ENCODE peak calls at places on chromosomes 1 and 21, in five cellular contexts. E is CD4-positive, alpha-beta T cell; A is caudate nucleus; K is SK-N-SH; M is kidney glomerular epithelial cell. U is an unnamed sample.

GRCh38 chr1:31441970-31442647 is 29.1 kb downstream of the SERINC2 start:
- DNase-seq in M (no peak), K (no peak), E (no peak), A (no peak), U (no peak)

GRCh38 chr1:83734411-83734810 is 264.5 kb downstream of the TTLL7 start:
- DNase-seq in M (no peak), K (no peak), E (no peak), A (no peak), U (no peak)

GRCh38 chr21:22575165-22575584 is 1577.0 kb downstream of the NCAM2 start:
- DNase-seq in K (peak; percentile 71), M (no peak), A (no peak), E (no peak), U (no peak)

GRCh38 chr1:40610156-40610555 is 55.3 kb downstream of the RIMS3 start:
- DNase-seq in K (no peak), A (no peak), M (no peak), E (no peak), U (no peak)

GRCh38 chr21:45979651-45980050 is 1.9 kb upstream of the COL6A1 start:
- DNase-seq in K (no peak), A (no peak), M (no peak), E (no peak), U (no peak)

GRCh38 chr1:235017719-235018118 is 110.9 kb downstream of the TOMM20 start:
- DNase-seq in A (no peak), M (no peak), E (no peak), K (no peak), U (no peak)

GRCh38 chr1:212852105-212852688 is 4.7 kb upstream of the SPATA45 start:
- DNase-seq in E (no peak), M (no peak), K (no peak), A (no peak), U (no peak)

GRCh38 chr1:111704776-111705175 is 34.4 kb downstream of the INKA2 start:
- DNase-seq in K (no peak), E (no peak), M (peak; percentile 11), A (no peak), U (no peak)

GRCh38 chr1:200729863-200730262 is 8.8 kb upstream of the CAMSAP2 start:
- DNase-seq in A (no peak), M (no peak), K (no peak), E (no peak), U (no peak)

GRCh38 chr1:224377676-224378006 is 21.0 kb downstream of the CNIH4 start:
- DNase-seq in K (no peak), E (no peak), A (no peak), M (peak; percentile 36), U (no peak)

GRCh38 chr1:42845866-42846256 is 552 bp upstream of the ZNF691 start:
- DNase-seq in E (no peak), A (no peak), K (peak; percentile 36), M (peak; percentile 38), U (no peak)

GRCh38 chr21:42063578-42064521 is 7.3 kb upstream of the UMODL1 start:
- DNase-seq in E (peak; percentile 54), K (no peak), M (no peak), A (no peak), U (no peak)

GRCh38 chr1:223887724-223888428 is 42.1 kb upstream of the TP53BP2 start:
- DNase-seq in M (peak; percentile 100), E (no peak), A (no peak), K (no peak), U (no peak)

GRCh38 chr1:90143522-90144050 is 148.7 kb downstream of the ZNF326 start:
- DNase-seq in M (no peak), A (no peak), E (no peak), K (no peak), U (no peak)

GRCh38 chr1:214546076-214546475 is 5.3 kb downstream of the PTPN14 start:
- DNase-seq in M (no peak), A (no peak), K (no peak), E (no peak), U (no peak)

GRCh38 chr1:33099290-33100118 is 18.6 kb downstream of the AZIN2 start:
- DNase-seq in A (no peak), M (peak; percentile 99), K (no peak), E (peak; percentile 78), U (no peak)

GRCh38 chr21:27645285-27645684 is 678.4 kb upstream of the ADAMTS5 start:
- DNase-seq in M (no peak), K (no peak), A (no peak), E (no peak), U (no peak)

GRCh38 chr1:229223498-229223897 is 47.4 kb upstream of the RAB4A start:
- DNase-seq in K (peak; percentile 34), A (no peak), M (no peak), E (no peak), U (no peak)

GRCh38 chr21:24428539-24429186 is 1178.6 kb downstream of the MRPL39 start:
- DNase-seq in E (no peak), A (no peak), K (no peak), M (no peak), U (no peak)

GRCh38 chr1:193794239-193794638 is 607.8 kb upstream of the B3GALT2 start:
- DNase-seq in A (no peak), K (no peak), E (no peak), M (no peak), U (no peak)

GRCh38 chr1:241555526-241555925 is 23.3 kb downstream of the KMO start:
- DNase-seq in M (no peak), K (no peak), A (no peak), E (no peak), U (no peak)

GRCh38 chr1:213268221-213268620 is 217.2 kb downstream of the RPS6KC1 start:
- DNase-seq in K (no peak), E (no peak), M (peak; percentile 57), A (no peak), U (no peak)